ENCODE peak calls at places on chromosomes 11 and 22, in ten cellular contexts. One of them, this sample, is unnamed.

GRCh38 chr22:17984114-17984513 is 40.2 kb downstream of the MICAL3 start:
- DNase-seq in esophagus squamous epithelium: no peak
- DNase-seq in A549: no peak
- DNase-seq in ovary: no peak
- DNase-seq in heart left ventricle: no peak
- DNase-seq in esophagus muscularis mucosa: no peak
- DNase-seq in GM12891: no peak
- DNase-seq in sigmoid colon: no peak
- DNase-seq in K562: no peak
- DNase-seq in endothelial cell of umbilical vein: peak
- DNase-seq in this sample: peak

GRCh38 chr11:15509082-15509481 is 394.4 kb downstream of the INSC start:
- DNase-seq in endothelial cell of umbilical vein: no peak
- DNase-seq in esophagus squamous epithelium: no peak
- DNase-seq in K562: no peak
- DNase-seq in heart left ventricle: no peak
- DNase-seq in ovary: no peak
- DNase-seq in GM12891: no peak
- DNase-seq in A549: no peak
- DNase-seq in esophagus muscularis mucosa: no peak
- DNase-seq in sigmoid colon: no peak
- DNase-seq in this sample: no peak

GRCh38 chr11:115759622-115760527 is 255.7 kb upstream of the CADM1 start:
- DNase-seq in sigmoid colon: peak
- DNase-seq in heart left ventricle: peak
- DNase-seq in esophagus muscularis mucosa: no peak
- DNase-seq in A549: no peak
- DNase-seq in endothelial cell of umbilical vein: no peak
- DNase-seq in K562: no peak
- DNase-seq in GM12891: no peak
- DNase-seq in ovary: peak
- DNase-seq in esophagus squamous epithelium: no peak
- DNase-seq in this sample: no peak

GRCh38 chr11:94638278-94638901 is 71.2 kb downstream of the PIWIL4 start:
- DNase-seq in ovary: no peak
- DNase-seq in heart left ventricle: no peak
- DNase-seq in esophagus muscularis mucosa: peak
- DNase-seq in sigmoid colon: no peak
- DNase-seq in K562: no peak
- DNase-seq in GM12891: no peak
- DNase-seq in A549: no peak
- DNase-seq in esophagus squamous epithelium: no peak
- DNase-seq in endothelial cell of umbilical vein: no peak
- DNase-seq in this sample: no peak

GRCh38 chr11:33207408-33207985 is 46.2 kb upstream of the CSTF3 start:
- DNase-seq in sigmoid colon: no peak
- DNase-seq in endothelial cell of umbilical vein: peak
- DNase-seq in heart left ventricle: peak
- DNase-seq in GM12891: no peak
- DNase-seq in K562: peak
- DNase-seq in esophagus muscularis mucosa: no peak
- DNase-seq in A549: no peak
- DNase-seq in esophagus squamous epithelium: no peak
- DNase-seq in ovary: no peak
- DNase-seq in this sample: no peak

GRCh38 chr11:36684840-36685800 is 87.1 kb upstream of the RAG2 start:
- DNase-seq in A549: no peak
- DNase-seq in sigmoid colon: no peak
- DNase-seq in GM12891: no peak
- DNase-seq in endothelial cell of umbilical vein: no peak
- DNase-seq in heart left ventricle: no peak
- DNase-seq in ovary: no peak
- DNase-seq in esophagus squamous epithelium: no peak
- DNase-seq in K562: no peak
- DNase-seq in esophagus muscularis mucosa: no peak
- DNase-seq in this sample: no peak

GRCh38 chr11:36306888-36307287 is 10.8 kb downstream of the PRR5L start:
- DNase-seq in GM12891: peak
- DNase-seq in esophagus muscularis mucosa: peak
- DNase-seq in esophagus squamous epithelium: no peak
- DNase-seq in K562: no peak
- DNase-seq in heart left ventricle: no peak
- DNase-seq in endothelial cell of umbilical vein: no peak
- DNase-seq in A549: no peak
- DNase-seq in ovary: no peak
- DNase-seq in sigmoid colon: no peak
- DNase-seq in this sample: no peak

GRCh38 chr11:61657566-61657965 is 22.6 kb upstream of the DAGLA start:
- DNase-seq in A549: no peak
- DNase-seq in sigmoid colon: no peak
- DNase-seq in K562: no peak
- DNase-seq in ovary: no peak
- DNase-seq in heart left ventricle: no peak
- DNase-seq in endothelial cell of umbilical vein: peak
- DNase-seq in esophagus squamous epithelium: no peak
- DNase-seq in GM12891: no peak
- DNase-seq in esophagus muscularis mucosa: no peak
- DNase-seq in this sample: no peak

GRCh38 chr11:106304274-106304673 is 226.8 kb downstream of the AASDHPPT start:
- DNase-seq in heart left ventricle: no peak
- DNase-seq in A549: no peak
- DNase-seq in sigmoid colon: no peak
- DNase-seq in ovary: no peak
- DNase-seq in K562: no peak
- DNase-seq in endothelial cell of umbilical vein: no peak
- DNase-seq in esophagus muscularis mucosa: no peak
- DNase-seq in esophagus squamous epithelium: no peak
- DNase-seq in GM12891: no peak
- DNase-seq in this sample: no peak

GRCh38 chr11:114607753-114608459 is 12.3 kb upstream of the NXPE4 start:
- DNase-seq in esophagus squamous epithelium: no peak
- DNase-seq in heart left ventricle: no peak
- DNase-seq in esophagus muscularis mucosa: peak
- DNase-seq in endothelial cell of umbilical vein: no peak
- DNase-seq in ovary: no peak
- DNase-seq in K562: no peak
- DNase-seq in GM12891: no peak
- DNase-seq in sigmoid colon: no peak
- DNase-seq in A549: no peak
- DNase-seq in this sample: no peak

GRCh38 chr22:50314455-50315288 is 7.2 kb upstream of the PLXNB2 start:
- DNase-seq in ovary: no peak
- DNase-seq in sigmoid colon: no peak
- DNase-seq in A549: no peak
- DNase-seq in GM12891: peak
- DNase-seq in heart left ventricle: peak
- DNase-seq in esophagus squamous epithelium: no peak
- DNase-seq in endothelial cell of umbilical vein: no peak
- DNase-seq in K562: peak
- DNase-seq in esophagus muscularis mucosa: no peak
- DNase-seq in this sample: no peak

GRCh38 chr11:117978982-117979381 is 7.2 kb upstream of the IL10RA start:
- DNase-seq in esophagus squamous epithelium: no peak
- DNase-seq in endothelial cell of umbilical vein: no peak
- DNase-seq in sigmoid colon: no peak
- DNase-seq in A549: no peak
- DNase-seq in heart left ventricle: no peak
- DNase-seq in K562: no peak
- DNase-seq in esophagus muscularis mucosa: peak
- DNase-seq in GM12891: no peak
- DNase-seq in ovary: no peak
- DNase-seq in this sample: no peak

DNA sequence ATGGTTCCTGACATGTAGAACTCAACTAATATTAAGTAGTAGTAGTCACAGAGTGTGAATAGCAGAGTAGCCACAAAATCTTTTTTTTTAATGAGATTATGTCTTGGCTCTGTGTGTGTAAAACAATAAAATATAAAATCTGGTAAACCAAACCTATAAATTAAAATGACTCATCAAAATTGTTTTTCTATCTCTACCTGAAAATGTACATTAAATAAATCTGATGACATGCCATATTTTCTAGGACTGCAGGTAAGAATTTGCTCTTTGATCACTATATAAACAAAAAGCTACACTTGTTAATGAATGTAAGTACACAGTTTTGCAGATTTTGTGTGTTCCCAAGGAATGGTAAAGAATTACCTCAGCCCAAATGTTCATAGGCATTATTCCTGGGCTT is 1231.5 kb downstream of the JRKL start:
- DNase-seq in endothelial cell of umbilical vein: no peak
- DNase-seq in esophagus muscularis mucosa: no peak
- DNase-seq in esophagus squamous epithelium: no peak
- DNase-seq in heart left ventricle: no peak
- DNase-seq in sigmoid colon: no peak
- DNase-seq in A549: no peak
- DNase-seq in K562: no peak
- DNase-seq in GM12891: no peak
- DNase-seq in ovary: no peak
- DNase-seq in this sample: no peak
- TF ChIP-seq POLR2A in endothelial cell of umbilical vein: no peak
- TF ChIP-seq POLR2A in esophagus muscularis mucosa: no peak
- TF ChIP-seq POLR2A in esophagus squamous epithelium: no peak
- TF ChIP-seq POLR2A in heart left ventricle: no peak
- TF ChIP-seq POLR2A in sigmoid colon: no peak
- TF ChIP-seq POLR2A in A549: no peak
- TF ChIP-seq POLR2A in K562: no peak
- TF ChIP-seq POLR2A in GM12891: no peak
- TF ChIP-seq POLR2A in ovary: no peak
- TF ChIP-seq POLR2A in this sample: no peak

GRCh38 chr11:1557904-1558831 is 13.9 kb downstream of the DUSP8 start:
- DNase-seq in GM12891: no peak
- DNase-seq in ovary: no peak
- DNase-seq in esophagus muscularis mucosa: no peak
- DNase-seq in endothelial cell of umbilical vein: no peak
- DNase-seq in heart left ventricle: peak
- DNase-seq in K562: no peak
- DNase-seq in esophagus squamous epithelium: no peak
- DNase-seq in A549: peak
- DNase-seq in sigmoid colon: peak
- DNase-seq in this sample: peak

GRCh38 chr11:1560011-1560579 is 12.0 kb downstream of the DUSP8 start:
- DNase-seq in esophagus muscularis mucosa: no peak
- DNase-seq in K562: no peak
- DNase-seq in heart left ventricle: no peak
- DNase-seq in esophagus squamous epithelium: no peak
- DNase-seq in A549: no peak
- DNase-seq in GM12891: no peak
- DNase-seq in endothelial cell of umbilical vein: no peak
- DNase-seq in sigmoid colon: no peak
- DNase-seq in ovary: no peak
- DNase-seq in this sample: no peak

GRCh38 chr11:1560618-1561251 is 11.3 kb downstream of the DUSP8 start:
- DNase-seq in sigmoid colon: no peak
- DNase-seq in ovary: no peak
- DNase-seq in A549: no peak
- DNase-seq in heart left ventricle: no peak
- DNase-seq in K562: no peak
- DNase-seq in esophagus muscularis mucosa: no peak
- DNase-seq in endothelial cell of umbilical vein: no peak
- DNase-seq in GM12891: no peak
- DNase-seq in esophagus squamous epithelium: no peak
- DNase-seq in this sample: no peak

GRCh38 chr11:1561266-1561665 is 10.8 kb downstream of the DUSP8 start:
- DNase-seq in ovary: no peak
- DNase-seq in GM12891: no peak
- DNase-seq in endothelial cell of umbilical vein: no peak
- DNase-seq in sigmoid colon: no peak
- DNase-seq in heart left ventricle: no peak
- DNase-seq in esophagus muscularis mucosa: no peak
- DNase-seq in esophagus squamous epithelium: no peak
- DNase-seq in K562: no peak
- DNase-seq in A549: no peak
- DNase-seq in this sample: no peak

DNA sequence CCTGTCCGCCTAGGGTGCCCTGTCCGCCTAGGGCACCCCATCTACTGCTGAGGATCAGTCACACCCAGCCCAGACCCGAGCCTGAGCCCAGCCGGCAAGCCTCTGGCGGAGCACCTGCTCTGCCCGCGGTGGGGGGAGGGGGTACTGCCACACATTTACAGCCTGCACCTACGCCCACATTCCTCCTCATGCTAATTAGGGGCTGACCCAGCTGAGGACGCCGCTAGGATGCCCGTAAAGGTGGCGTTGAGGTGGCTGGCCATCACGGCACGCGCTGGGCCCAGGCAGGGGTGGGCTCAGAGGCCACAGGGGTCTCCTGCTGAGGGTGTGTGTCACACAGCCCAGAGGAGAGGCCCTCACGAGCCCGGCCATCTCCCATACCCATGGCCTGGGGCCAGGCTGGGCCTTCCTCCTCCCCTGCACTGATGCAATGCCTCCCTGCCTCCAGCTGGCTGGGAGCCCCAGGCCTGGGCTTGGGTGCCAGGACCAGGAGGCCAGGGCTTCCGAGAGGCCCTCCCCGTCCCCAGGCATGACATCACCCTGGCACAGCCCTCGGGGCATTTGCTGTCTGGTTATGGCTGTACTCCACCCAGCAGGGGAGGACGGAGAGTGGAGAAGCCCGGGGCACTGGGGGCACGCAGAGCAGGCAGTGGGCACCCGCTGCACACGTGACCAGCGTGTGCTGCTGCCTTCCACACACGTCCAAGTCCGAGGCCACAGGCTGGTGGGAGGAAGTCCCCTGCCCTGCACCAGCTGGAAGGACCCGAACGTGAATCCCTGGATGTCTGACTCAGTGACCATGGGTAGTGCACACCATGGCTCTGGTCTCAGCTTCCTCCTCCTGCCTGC is 12.7 kb downstream of the DUSP8 start:
- DNase-seq in sigmoid colon: peak
- DNase-seq in ovary: peak
- DNase-seq in A549: peak
- DNase-seq in endothelial cell of umbilical vein: no peak
- DNase-seq in esophagus muscularis mucosa: peak
- DNase-seq in esophagus squamous epithelium: no peak
- DNase-seq in K562: no peak
- DNase-seq in heart left ventricle: peak
- DNase-seq in GM12891: no peak
- DNase-seq in this sample: peak
- TF ChIP-seq POLR2A in sigmoid colon: no peak
- TF ChIP-seq POLR2A in ovary: no peak
- TF ChIP-seq POLR2A in A549: no peak
- TF ChIP-seq POLR2A in endothelial cell of umbilical vein: no peak
- TF ChIP-seq POLR2A in esophagus muscularis mucosa: peak
- TF ChIP-seq POLR2A in esophagus squamous epithelium: no peak
- TF ChIP-seq POLR2A in K562: no peak
- TF ChIP-seq POLR2A in heart left ventricle: no peak
- TF ChIP-seq POLR2A in GM12891: no peak
- TF ChIP-seq POLR2A in this sample: no peak

GRCh38 chr11:57358991-57359390 is 20.8 kb downstream of the P2RX3 start:
- DNase-seq in ovary: no peak
- DNase-seq in esophagus muscularis mucosa: no peak
- DNase-seq in heart left ventricle: no peak
- DNase-seq in GM12891: no peak
- DNase-seq in endothelial cell of umbilical vein: no peak
- DNase-seq in K562: no peak
- DNase-seq in sigmoid colon: no peak
- DNase-seq in esophagus squamous epithelium: no peak
- DNase-seq in A549: no peak
- DNase-seq in this sample: no peak
- TF ChIP-seq POLR2A in ovary: no peak
- TF ChIP-seq POLR2A in esophagus muscularis mucosa: no peak
- TF ChIP-seq POLR2A in heart left ventricle: no peak
- TF ChIP-seq POLR2A in GM12891: no peak
- TF ChIP-seq POLR2A in endothelial cell of umbilical vein: no peak
- TF ChIP-seq POLR2A in K562: no peak
- TF ChIP-seq POLR2A in sigmoid colon: no peak
- TF ChIP-seq POLR2A in esophagus squamous epithelium: no peak
- TF ChIP-seq POLR2A in A549: no peak
- TF ChIP-seq POLR2A in this sample: no peak

GRCh38 chr11:69588270-69588669 is 52.7 kb upstream of the CCND1 start:
- DNase-seq in esophagus muscularis mucosa: no peak
- DNase-seq in endothelial cell of umbilical vein: peak
- DNase-seq in GM12891: no peak
- DNase-seq in heart left ventricle: no peak
- DNase-seq in K562: no peak
- DNase-seq in esophagus squamous epithelium: no peak
- DNase-seq in A549: peak
- DNase-seq in sigmoid colon: no peak
- DNase-seq in ovary: no peak
- DNase-seq in this sample: peak
- TF ChIP-seq POLR2A in esophagus muscularis mucosa: no peak
- TF ChIP-seq POLR2A in endothelial cell of umbilical vein: no peak
- TF ChIP-seq POLR2A in GM12891: no peak
- TF ChIP-seq POLR2A in heart left ventricle: no peak
- TF ChIP-seq POLR2A in K562: no peak
- TF ChIP-seq POLR2A in esophagus squamous epithelium: no peak
- TF ChIP-seq POLR2A in A549: no peak
- TF ChIP-seq POLR2A in sigmoid colon: no peak
- TF ChIP-seq POLR2A in ovary: no peak
- TF ChIP-seq POLR2A in this sample: no peak

This sample was measured in H54.